ENCODE peak calls at places on chromosome 3, in four cellular contexts. L is neuronal stem cell, T is trophoblast cell, Q is H1. B is an unnamed sample.

GRCh38 chr3:120424506-120424905 is 26.3 kb downstream of the FSTL1 start:
- DNase-seq in L (no peak), T (no peak), Q (no peak), B (no peak)

GRCh38 chr3:108117245-108117644 is 26.4 kb upstream of the CD47 start:
- DNase-seq in L (no peak), T (peak), Q (no peak), B (no peak)

GRCh38 chr3:11567516-11568467 is 75.9 kb downstream of the VGLL4 start:
- DNase-seq in L (no peak), T (peak), Q (no peak), B (no peak)

GRCh38 chr3:174377096-174377495 is 482.0 kb upstream of the NAALADL2 start:
- DNase-seq in L (no peak), T (peak), Q (no peak), B (peak)

GRCh38 chr3:9347887-9348286 is 15.0 kb upstream of the THUMPD3 start:
- DNase-seq in L (no peak), T (no peak), Q (no peak), B (no peak)

GRCh38 chr3:182294256-182294655 is 499.0 kb upstream of the ATP11B start:
- DNase-seq in L (no peak), T (peak), Q (no peak), B (no peak)

GRCh38 chr3:120102674-120103073 is 8.4 kb upstream of the GSK3B start:
- DNase-seq in L (no peak), T (no peak), Q (no peak), B (no peak)

GRCh38 chr3:22893631-22894377 is 309.3 kb upstream of the UBE2E2 start:
- DNase-seq in L (no peak), T (no peak), Q (no peak), B (no peak)

GRCh38 chr3:58334013-58334321 is 1.3 kb downstream of the PXK start:
- DNase-seq in L (no peak), T (no peak), Q (no peak), B (no peak)

GRCh38 chr3:24678441-24678865 is 183.8 kb upstream of the THRB start:
- DNase-seq in L (no peak), T (peak), Q (no peak), B (no peak)

GRCh38 chr3:158057666-158058065 is 48.6 kb downstream of the SHOX2 start:
- DNase-seq in L (no peak), T (no peak), Q (no peak), B (no peak)

GRCh38 chr3:87761795-87762194 is 297.0 kb downstream of the CGGBP1 start:
- DNase-seq in L (no peak), T (no peak), Q (no peak), B (no peak)

GRCh38 chr3:144760831-144761230 is 789.2 kb downstream of the DIPK2A start:
- DNase-seq in L (no peak), T (no peak), Q (no peak), B (no peak)

GRCh38 chr3:63972196-63972595 is 51.1 kb downstream of the PSMD6 start:
- DNase-seq in L (no peak), T (peak), Q (no peak), B (no peak)

GRCh38 chr3:101724329-101725191 is at the start of gene CEP97:
- DNase-seq in L (peak), T (peak), Q (peak), B (peak)

GRCh38 chr3:185069583-185070030 is 83.3 kb downstream of the C3orf70 start:
- DNase-seq in L (peak), T (no peak), Q (peak), B (peak)

DNA sequence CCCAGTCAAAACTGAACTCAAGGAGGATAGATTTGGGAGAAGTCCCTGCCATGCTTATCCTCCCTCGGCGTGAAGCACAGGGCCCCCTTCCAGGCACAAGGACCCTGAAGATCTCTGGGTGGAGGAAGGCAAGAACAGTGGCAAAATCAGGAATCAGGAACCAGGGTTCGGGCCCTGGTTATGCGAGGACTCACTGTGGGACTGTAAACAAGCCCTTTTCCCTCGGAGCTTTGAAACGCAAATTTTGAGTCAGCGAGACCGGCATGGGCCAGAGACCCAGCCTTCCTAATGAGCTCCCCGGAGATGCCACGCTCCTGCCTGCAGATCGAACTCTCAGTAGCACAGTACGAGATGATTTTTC is 70.2 kb downstream of the SLC12A8 start:
- DNase-seq in L (no peak), T (no peak), Q (no peak), B (no peak)
- H2BK12ac ChIP-seq in L (no peak), T (peak), Q (no peak), B (no peak)

DNA sequence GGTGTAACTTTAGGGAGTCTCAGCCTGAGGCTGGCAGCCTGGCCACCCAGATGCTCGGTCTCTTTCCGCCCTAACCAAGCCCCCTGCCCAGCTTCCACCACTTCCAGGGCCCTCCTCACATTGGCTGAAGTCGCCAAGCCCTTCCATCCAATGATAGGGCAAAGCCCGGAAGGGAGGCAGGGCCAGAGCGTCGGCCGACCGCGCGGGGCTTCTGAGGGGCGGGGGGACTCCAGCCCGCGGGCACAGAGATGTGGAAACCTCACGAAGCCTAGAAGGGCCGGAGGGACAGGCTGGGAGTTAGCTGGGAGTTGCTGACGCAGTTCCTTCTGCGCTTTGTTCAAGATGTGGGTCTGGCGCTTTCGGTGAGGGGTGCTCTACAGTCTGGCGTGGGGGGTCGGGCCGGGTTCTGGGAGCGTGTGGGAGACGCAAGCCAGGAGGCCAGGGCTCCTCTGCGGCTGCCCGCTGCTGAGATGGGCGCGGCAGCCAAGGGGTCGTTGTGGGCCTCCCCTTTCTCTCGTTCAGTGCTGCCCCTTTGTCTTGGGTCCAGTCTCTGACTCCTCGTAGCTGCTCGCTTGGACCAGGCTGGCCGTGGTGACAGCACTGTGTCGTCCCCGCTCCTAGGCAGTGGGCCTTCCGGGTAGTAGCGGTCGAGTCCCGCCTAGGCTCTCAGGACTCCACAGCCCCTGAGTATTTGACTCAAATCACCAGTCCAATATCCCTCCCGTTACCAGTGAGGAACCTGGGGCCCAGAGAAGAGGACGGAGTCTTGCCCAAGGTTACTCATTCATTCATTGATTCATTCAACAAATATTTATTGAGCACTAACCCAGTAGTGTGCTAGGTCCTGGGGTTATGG is at the start of gene ZNF660:
- DNase-seq in L (peak), T (no peak), Q (peak), B (peak)
- H2BK12ac ChIP-seq in L (no peak), T (no peak), Q (no peak), B (no peak)

GRCh38 chr3:69084326-69084667 is 440 bp upstream of the ARL6IP5 start:
- DNase-seq in L (no peak), T (peak), Q (no peak), B (no peak)

GRCh38 chr3:69086133-69086722 is 1.5 kb downstream of the ARL6IP5 start:
- DNase-seq in L (no peak), T (peak), Q (no peak), B (no peak)

GRCh38 chr3:69085543-69086132 is 901 bp downstream of the ARL6IP5 start:
- DNase-seq in L (no peak), T (no peak), Q (no peak), B (no peak)

GRCh38 chr3:69082805-69083204 is 1.9 kb upstream of the ARL6IP5 start:
- DNase-seq in L (no peak), T (peak), Q (no peak), B (no peak)

DNA sequence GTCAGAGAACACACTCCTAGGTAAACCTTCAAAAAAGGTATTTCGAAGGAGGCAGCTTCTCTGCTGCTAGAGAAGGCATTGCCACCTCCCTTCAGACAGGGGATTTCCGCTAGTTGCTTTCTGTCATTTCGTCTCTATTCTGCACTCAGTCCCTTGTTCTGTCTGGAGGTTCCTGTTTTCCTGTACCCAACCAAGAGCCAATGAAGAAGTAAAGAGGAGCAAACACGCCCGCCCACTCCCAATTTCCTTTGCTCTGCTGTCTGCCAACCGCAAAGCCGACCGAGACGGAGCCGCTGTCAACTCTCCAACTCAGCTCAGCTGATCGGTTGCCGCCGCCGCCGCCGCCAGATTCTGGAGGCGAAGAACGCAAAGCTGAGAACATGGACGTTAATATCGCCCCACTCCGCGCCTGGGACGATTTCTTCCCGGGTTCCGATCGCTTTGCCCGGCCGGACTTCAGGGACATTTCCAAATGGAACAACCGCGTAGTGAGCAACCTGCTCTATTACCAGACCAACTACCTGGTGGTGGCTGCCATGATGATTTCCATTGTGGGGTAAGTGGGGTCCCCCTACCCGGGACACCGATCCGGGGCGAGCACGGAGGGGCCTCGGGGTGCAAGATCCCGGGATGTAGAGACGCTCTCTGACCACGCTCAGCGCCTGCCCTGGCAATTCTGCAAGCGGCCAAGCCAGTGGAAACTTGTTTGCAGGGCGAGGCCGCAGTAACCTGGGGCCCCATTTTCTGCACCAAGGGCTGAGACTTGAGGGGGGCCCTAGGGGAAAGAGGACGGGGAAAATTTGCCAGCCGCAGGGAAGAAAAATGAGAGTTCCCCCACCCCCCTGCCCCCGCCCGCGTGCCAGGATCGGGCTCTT is at the start of gene ARL6IP5:
- DNase-seq in L (peak), T (peak), Q (peak), B (peak)
- H2BK12ac ChIP-seq in L (no peak), T (peak), Q (peak), B (no peak)

GRCh38 chr3:60585918-60586317 is 665.3 kb downstream of the FHIT start:
- DNase-seq in L (no peak), T (no peak), Q (no peak), B (no peak)
- H2BK12ac ChIP-seq in L (no peak), T (no peak), Q (no peak), B (no peak)

DNA sequence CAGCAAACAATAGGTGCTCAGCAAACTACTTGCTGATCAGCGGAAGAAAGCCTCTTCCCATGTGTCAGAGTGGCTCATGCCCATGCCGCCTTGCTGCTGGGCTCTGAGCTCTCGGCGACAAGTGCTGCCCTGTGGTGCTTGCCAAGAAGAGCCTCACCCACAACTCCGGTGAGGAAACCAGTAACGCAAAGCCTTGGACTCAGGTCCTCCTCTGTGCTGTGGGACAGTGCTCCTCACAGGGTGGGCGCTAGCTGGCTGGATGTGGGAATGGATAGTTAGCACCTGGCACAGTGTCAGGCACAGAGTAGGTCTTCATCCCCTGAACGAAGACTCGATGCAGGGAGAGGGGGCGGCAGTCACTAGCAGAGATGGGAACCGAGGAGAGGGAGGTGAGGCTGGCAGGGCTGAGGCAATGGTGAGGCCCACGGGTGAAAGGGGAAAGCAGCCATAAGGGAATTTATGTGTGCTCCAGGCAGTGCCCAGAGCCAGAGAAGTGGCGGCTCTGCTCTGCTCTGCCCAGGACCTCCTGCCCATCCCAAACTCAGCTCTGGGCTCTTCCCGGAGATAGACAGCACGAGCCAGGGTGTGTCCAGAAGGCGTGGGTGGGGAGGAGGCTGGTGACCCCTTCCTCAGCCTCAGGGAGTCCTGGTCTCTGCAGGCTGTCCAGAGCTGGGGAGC is 55.7 kb downstream of the IQSEC1 start:
- DNase-seq in L (no peak), T (no peak), Q (no peak), B (no peak)
- H2BK12ac ChIP-seq in L (peak), T (peak), Q (peak), B (no peak)

DNA sequence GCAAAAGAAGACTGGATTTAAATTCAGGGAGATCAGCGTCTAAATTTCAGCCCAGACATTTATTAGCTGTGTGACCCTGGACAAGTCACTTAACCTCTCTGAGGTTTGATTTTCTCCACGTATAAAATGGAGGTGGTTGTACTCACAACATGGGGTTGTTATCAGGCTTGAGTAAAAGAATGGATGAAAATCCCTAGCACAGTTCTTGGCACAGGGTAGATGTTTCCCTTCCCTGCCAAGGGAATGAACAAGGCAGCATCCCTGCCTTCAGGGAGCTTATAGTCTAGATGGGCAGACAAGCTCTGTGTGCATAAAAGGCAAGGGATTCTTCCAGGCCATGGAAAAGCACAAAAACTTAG is 50.2 kb upstream of the MRPS22 start:
- DNase-seq in L (no peak), T (no peak), Q (no peak), B (no peak)
- H2BK12ac ChIP-seq in L (no peak), T (no peak), Q (no peak), B (no peak)

GRCh38 chr3:183293966-183294365 is 40.9 kb downstream of the B3GNT5 start:
- DNase-seq in L (no peak), T (no peak), Q (no peak), B (no peak)

GRCh38 chr3:183291511-183292031 is 38.5 kb downstream of the B3GNT5 start:
- DNase-seq in L (no peak), T (no peak), Q (no peak), B (no peak)

GRCh38 chr3:183296944-183297343 is 43.9 kb downstream of the B3GNT5 start:
- DNase-seq in L (no peak), T (no peak), Q (no peak), B (no peak)

GRCh38 chr3:183298708-183299153 is 45.7 kb downstream of the B3GNT5 start:
- DNase-seq in L (no peak), T (peak), Q (no peak), B (peak)

GRCh38 chr3:183295211-183295610 is 42.2 kb downstream of the B3GNT5 start:
- DNase-seq in L (no peak), T (peak), Q (no peak), B (no peak)
- H2BK12ac ChIP-seq in L (no peak), T (no peak), Q (no peak), B (no peak)

DNA sequence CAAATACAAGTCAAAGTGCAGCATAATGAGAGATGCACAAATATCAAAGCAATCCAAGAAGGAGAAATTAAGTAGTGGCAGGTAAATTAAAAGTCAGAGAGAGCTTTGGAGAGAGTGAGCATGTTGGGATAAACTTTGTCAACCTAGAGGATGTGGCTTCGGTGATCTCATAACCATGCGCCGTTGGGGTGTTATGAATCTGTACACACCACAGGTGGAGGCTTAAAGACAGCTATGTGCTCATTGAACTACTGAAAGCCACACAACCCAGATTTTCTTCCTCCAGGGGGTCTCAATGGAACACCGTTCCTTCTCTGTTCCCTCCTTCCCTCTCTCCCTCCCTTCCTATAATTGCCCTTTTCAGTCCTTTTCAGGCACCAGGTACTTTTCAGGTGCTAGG is 52.0 kb downstream of the SUCNR1 start:
- DNase-seq in L (no peak), T (no peak), Q (no peak), B (no peak)
- H2BK12ac ChIP-seq in L (no peak), T (peak), Q (no peak), B (no peak)

GRCh38 chr3:54150864-54151467 is 28.6 kb downstream of the CACNA2D3 start:
- DNase-seq in L (no peak), T (no peak), Q (no peak), B (no peak)

DNA sequence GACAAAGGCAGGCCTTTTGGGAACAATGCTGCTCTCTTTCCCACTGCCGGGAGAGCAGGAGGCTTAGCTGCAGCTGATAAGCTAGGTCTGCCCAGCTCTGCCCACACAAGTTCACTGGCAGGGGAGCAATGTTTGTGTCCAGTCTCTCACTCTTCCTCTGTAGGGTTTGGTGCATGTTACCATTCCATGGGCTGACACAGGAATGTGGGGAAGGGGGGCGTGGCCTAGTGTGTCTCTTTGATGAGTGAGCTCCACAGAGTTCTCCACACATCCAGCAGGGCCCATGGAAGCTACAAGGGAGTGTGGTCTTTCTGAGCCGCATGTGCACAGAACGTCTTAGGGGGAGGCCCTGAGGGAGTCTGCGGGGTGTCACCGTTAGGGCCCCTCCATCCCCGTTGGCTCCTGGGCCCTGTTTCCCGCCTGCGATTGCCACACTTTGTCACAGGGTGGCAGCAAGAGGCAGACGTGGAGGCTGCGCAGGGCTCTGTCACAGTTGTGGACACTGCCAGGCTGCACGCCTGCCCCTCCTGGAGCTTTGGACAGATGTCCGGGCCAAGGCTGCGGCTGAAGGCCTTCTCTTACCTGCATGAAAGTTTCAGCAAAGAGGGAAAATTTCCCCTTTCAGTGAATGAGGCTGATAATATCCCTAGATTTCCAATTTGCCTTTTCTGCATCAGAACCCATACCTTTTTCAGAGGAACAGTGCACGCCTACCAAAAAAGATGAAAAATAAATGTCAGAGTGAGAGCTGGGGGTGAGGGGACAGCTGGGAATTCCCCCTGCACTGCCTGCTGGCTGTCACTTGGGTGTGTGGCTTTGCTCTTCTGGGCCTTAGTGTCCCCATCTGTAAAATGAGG is 24.3 kb downstream of the CACNA2D3 start:
- DNase-seq in L (no peak), T (peak), Q (no peak), B (peak)
- H2BK12ac ChIP-seq in L (no peak), T (no peak), Q (peak), B (no peak)